ENCODE peak calls at places on chromosomes 6 and 20, in seven cellular contexts. Z is HFF-Myc, E is left lung, H is GM04504, J is islet precursor cell, X is mammary epithelial cell, F is anterior cingulate cortex. N is an unnamed sample.

GRCh38 chr6:46174904-46175303 is 4.1 kb upstream of the ENPP5 start:
- DNase-seq in Z (no peak), E (no peak), H (no peak), J (no peak), X (no peak), F (no peak), N (no peak)

GRCh38 chr6:109794201-109794926 is 103.3 kb downstream of the FIG4 start:
- DNase-seq in Z (peak; percentile 66), E (no peak), H (peak; percentile 50), J (no peak), X (peak; percentile 64), F (no peak), N (peak; percentile 79)

GRCh38 chr20:49865559-49865958 is 49.8 kb downstream of the SPATA2 start:
- DNase-seq in Z (peak; percentile 70), E (no peak), H (peak; percentile 77), J (no peak), X (no peak), F (no peak), N (peak; percentile 53)

GRCh38 chr6:17493286-17493685 is 99.9 kb downstream of the CAP2 start:
- DNase-seq in Z (no peak), E (no peak), H (no peak), J (no peak), X (peak; percentile 18), F (no peak), N (peak; percentile 24)

GRCh38 chr20:30593572-30593971 is 663.9 kb upstream of the DEFB115 start:
- DNase-seq in Z (no peak), E (no peak), H (no peak), J (no peak), X (no peak), F (no peak), N (no peak)

GRCh38 chr6:111949546-111949945 is 76.3 kb upstream of the FYN start:
- DNase-seq in Z (no peak), E (no peak), H (no peak), J (no peak), X (no peak), F (no peak), N (no peak)

GRCh38 chr6:160930547-160931377 is 60.8 kb upstream of the MAP3K4 start:
- DNase-seq in Z (peak; percentile 33), E (peak; percentile 75), H (peak; percentile 55), J (peak; percentile 87), X (peak; percentile 61), F (peak; percentile 82), N (peak; percentile 52)

GRCh38 chr6:105595829-105596228 is 192.9 kb upstream of the PREP start:
- DNase-seq in Z (no peak), E (no peak), H (no peak), J (no peak), X (no peak), F (no peak), N (no peak)

GRCh38 chr6:169164451-169164850 is 89.2 kb downstream of the THBS2 start:
- DNase-seq in Z (no peak), E (no peak), H (no peak), J (no peak), X (no peak), F (no peak), N (no peak)

GRCh38 chr20:50642288-50642803 is 49.0 kb downstream of the RIPOR3 start:
- DNase-seq in Z (no peak), E (no peak), H (no peak), J (peak; percentile 84), X (no peak), F (no peak), N (no peak)

GRCh38 chr20:63044204-63044600 is 37.4 kb upstream of the BHLHE23 start:
- DNase-seq in Z (no peak), E (no peak), H (no peak), J (no peak), X (no peak), F (no peak), N (no peak)

GRCh38 chr6:12185081-12185673 is 105.0 kb upstream of the EDN1 start:
- DNase-seq in Z (no peak), E (no peak), H (no peak), J (peak; percentile 72), X (peak; percentile 16), F (no peak), N (peak; percentile 24)

GRCh38 chr20:48819089-48819488 is 8.7 kb downstream of the PREX1 start:
- DNase-seq in Z (no peak), E (no peak), H (no peak), J (no peak), X (no peak), F (no peak), N (no peak)

GRCh38 chr20:944148-944547 is 28.0 kb upstream of the ANGPT4 start:
- DNase-seq in Z (no peak), E (no peak), H (no peak), J (peak; percentile 14), X (no peak), F (no peak), N (no peak)

GRCh38 chr6:42522021-42522420 is 41.8 kb upstream of the UBR2 start:
- DNase-seq in Z (no peak), E (no peak), H (no peak), J (no peak), X (no peak), F (no peak), N (no peak)

GRCh38 chr20:63483834-63484233 is 11.4 kb upstream of the KCNQ2 start:
- DNase-seq in Z (no peak), E (no peak), H (no peak), J (no peak), X (no peak), F (no peak), N (no peak)

GRCh38 chr6:30887901-30888300 is 3.6 kb downstream of the DDR1 start:
- DNase-seq in Z (no peak), E (no peak), H (no peak), J (no peak), X (no peak), F (no peak), N (no peak)

GRCh38 chr6:45743028-45743615 is 272.5 kb downstream of the CLIC5 start:
- DNase-seq in Z (no peak), E (no peak), H (no peak), J (no peak), X (no peak), F (no peak), N (no peak)

GRCh38 chr6:140043762-140044378 is 669.4 kb upstream of the CITED2 start:
- DNase-seq in Z (no peak), E (no peak), H (no peak), J (no peak), X (peak; percentile 83), F (no peak), N (peak; percentile 89)

GRCh38 chr6:106609699-106610098 is 19.6 kb downstream of the RTN4IP1 start:
- DNase-seq in Z (no peak), E (no peak), H (no peak), J (peak; percentile 66), X (peak; percentile 26), F (no peak), N (peak; percentile 30)

GRCh38 chr20:47285189-47285588 is 71.3 kb downstream of the ZMYND8 start:
- DNase-seq in Z (no peak), E (no peak), H (no peak), J (no peak), X (no peak), F (no peak), N (no peak)

GRCh38 chr6:43455034-43455747 is at the start of gene DLK2:
- DNase-seq in Z (no peak), E (no peak), H (no peak), J (no peak), X (no peak), F (peak; percentile 32), N (no peak)

GRCh38 chr6:52331793-52332457 is 30.0 kb upstream of the PAQR8 start:
- DNase-seq in Z (no peak), E (no peak), H (no peak), J (no peak), X (no peak), F (no peak), N (no peak)

GRCh38 chr6:42260972-42261371 is 43.3 kb upstream of the MRPS10 start:
- DNase-seq in Z (no peak), E (no peak), H (no peak), J (no peak), X (no peak), F (no peak), N (no peak)

GRCh38 chr6:150409576-150410066 is 40.8 kb downstream of the IYD start:
- DNase-seq in Z (no peak), E (peak; percentile 62), H (no peak), J (no peak), X (no peak), F (no peak), N (no peak)

GRCh38 chr20:61940491-61940890 is 125.2 kb downstream of the TAF4 start:
- DNase-seq in Z (no peak), E (no peak), H (no peak), J (no peak), X (no peak), F (no peak), N (no peak)

GRCh38 chr6:135938588-135939215 is 87.2 kb downstream of the PDE7B start:
- DNase-seq in Z (peak; percentile 21), E (no peak), H (no peak), J (no peak), X (no peak), F (no peak), N (peak; percentile 31)

GRCh38 chr6:80197474-80197873 is 91.0 kb downstream of the BCKDHB start:
- DNase-seq in Z (peak; percentile 7), E (no peak), H (peak; percentile 24), J (no peak), X (peak; percentile 25), F (no peak), N (no peak)

GRCh38 chr20:62339647-62340062 is 27.5 kb downstream of the LAMA5 start:
- DNase-seq in Z (no peak), E (no peak), H (no peak), J (no peak), X (no peak), F (no peak), N (peak; percentile 38)

GRCh38 chr6:15087234-15087633 is 158.6 kb upstream of the JARID2 start:
- DNase-seq in Z (no peak), E (no peak), H (no peak), J (no peak), X (no peak), F (no peak), N (no peak)

GRCh38 chr6:42988486-42989020 is 4.2 kb downstream of the PPP2R5D start:
- DNase-seq in Z (no peak), E (no peak), H (no peak), J (no peak), X (no peak), F (no peak), N (peak; percentile 31)

N was measured in bronchial epithelial cell.